ENCODE peak calls at places on chromosomes 16 and 17, in five cellular contexts. C, H, M, P and D are unnamed samples.

GRCh38 chr17:80265205-80266068 is 4.8 kb downstream of the RNF213 start:
- DNase-seq in C (no peak), H (peak; percentile 90), M (no peak), P (no peak), D (peak; percentile 70)

GRCh38 chr17:17001874-17002520 is 30.1 kb upstream of the TNFRSF13B start:
- DNase-seq in C (peak; percentile 85), H (peak; percentile 85), M (peak; percentile 88), P (peak; percentile 79), D (peak; percentile 89)

GRCh38 chr17:1058423-1059130 is 61.6 kb downstream of the TIMM22 start:
- DNase-seq in C (no peak), H (peak; percentile 73), M (peak; percentile 28), P (peak; percentile 41), D (peak; percentile 42)

GRCh38 chr17:9969301-9969935 is 64.3 kb upstream of the RCVRN start:
- DNase-seq in C (no peak), H (no peak), M (no peak), P (no peak), D (no peak)

GRCh38 chr17:11935734-11936406 is 61.4 kb downstream of the ZNF18 start:
- DNase-seq in C (no peak), H (peak; percentile 47), M (peak; percentile 46), P (peak; percentile 85), D (no peak)

GRCh38 chr16:4533490-4533889 is 5.1 kb downstream of the CDIP1 start:
- DNase-seq in C (no peak), H (no peak), M (no peak), P (no peak), D (no peak)

GRCh38 chr16:27400751-27401620 is 988 bp upstream of the IL21R start:
- DNase-seq in C (no peak), H (no peak), M (peak; percentile 35), P (no peak), D (no peak)

GRCh38 chr17:44417553-44417952 is 28.1 kb upstream of the ITGA2B start:
- DNase-seq in C (no peak), H (peak; percentile 7), M (no peak), P (no peak), D (peak; percentile 55)

GRCh38 chr17:15274017-15274416 is 8.9 kb upstream of the PMP22 start:
- DNase-seq in C (no peak), H (no peak), M (no peak), P (no peak), D (no peak)

GRCh38 chr17:43517615-43518386 is 28.3 kb downstream of the ETV4 start:
- DNase-seq in C (peak; percentile 55), H (peak; percentile 14), M (no peak), P (no peak), D (peak; percentile 71)

GRCh38 chr17:17355426-17355825 is 52.3 kb downstream of the NT5M start:
- DNase-seq in C (peak; percentile 52), H (no peak), M (no peak), P (no peak), D (no peak)

GRCh38 chr17:65557349-65558310 is 3.8 kb downstream of the AXIN2 start:
- DNase-seq in C (no peak), H (peak; percentile 54), M (no peak), P (no peak), D (no peak)

GRCh38 chr17:32142857-32143524 is 689 bp downstream of the RHOT1 start:
- DNase-seq in C (peak; percentile 72), H (peak; percentile 40), M (no peak), P (peak; percentile 18), D (peak; percentile 31)

GRCh38 chr16:47592232-47592631 is 131.1 kb downstream of the PHKB start:
- DNase-seq in C (no peak), H (no peak), M (no peak), P (no peak), D (no peak)

GRCh38 chr17:74750327-74751069 is 2.1 kb downstream of the NHERF1 start:
- DNase-seq in C (no peak), H (peak; percentile 47), M (no peak), P (no peak), D (no peak)

DNA sequence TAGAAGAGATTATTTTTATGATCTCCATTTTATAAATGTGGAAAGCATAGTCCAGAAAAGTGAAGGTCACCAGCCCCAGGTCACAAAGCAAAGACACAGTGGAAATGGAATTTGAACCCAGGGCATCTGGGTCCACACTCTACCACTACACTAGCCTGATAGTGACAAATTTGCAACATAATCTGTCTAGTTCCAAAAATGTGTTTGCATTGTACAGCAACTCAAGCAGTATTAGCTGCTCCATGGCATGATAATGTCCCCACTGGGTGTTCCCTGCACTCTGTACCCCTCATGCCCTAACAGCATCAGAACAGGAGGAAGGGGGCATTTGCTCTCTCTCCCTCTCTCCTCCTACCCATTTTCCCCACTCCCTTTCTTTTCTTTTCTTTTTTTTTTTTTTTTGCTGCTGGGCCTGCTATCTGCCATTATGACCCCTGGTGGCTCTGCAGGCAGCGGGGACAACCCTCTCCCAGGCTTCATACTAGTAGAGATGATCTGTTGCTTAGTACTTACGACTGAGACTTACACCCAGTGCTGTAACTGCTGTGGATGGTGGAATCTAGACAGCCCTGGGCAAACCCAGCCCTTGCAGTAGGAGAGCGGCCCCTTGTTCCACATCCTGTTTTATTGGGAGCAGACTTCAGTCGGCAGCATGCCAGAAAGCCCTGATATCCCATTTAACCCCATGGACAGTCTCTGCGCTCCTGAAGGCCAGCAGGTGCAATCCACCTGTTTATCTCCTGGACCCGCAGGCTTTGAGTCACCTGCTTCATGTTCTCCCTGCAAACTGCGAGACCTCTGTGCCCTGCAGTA is 306.3 kb downstream of the SOX9 start:
- DNase-seq in C (no peak), H (no peak), M (no peak), P (no peak), D (no peak)
- TF ChIP-seq CTCF in C (no peak), H (no peak), M (no peak), P (no peak), D (no peak)

DNA sequence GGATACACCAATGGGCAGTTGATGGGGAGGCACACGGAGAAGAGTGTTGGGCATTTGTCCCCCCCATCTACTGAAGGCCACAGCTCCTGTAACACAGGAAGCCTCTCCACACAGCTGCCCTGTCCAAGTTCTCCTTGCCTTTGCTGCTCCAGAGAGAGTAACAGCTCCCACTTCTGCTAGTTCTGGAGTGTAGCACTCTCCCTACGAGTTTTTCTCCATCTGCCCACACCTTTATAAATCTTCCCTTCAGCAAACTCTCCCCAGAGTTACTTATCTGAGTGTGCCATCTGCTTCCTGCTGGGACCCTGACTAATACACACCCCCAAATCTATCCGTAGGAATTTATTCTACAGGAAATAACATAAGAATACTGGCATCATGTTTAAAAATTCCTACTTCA is 42.6 kb upstream of the ERN1 start:
- DNase-seq in C (no peak), H (no peak), M (no peak), P (no peak), D (no peak)
- TF ChIP-seq CTCF in C (no peak), H (no peak), M (no peak), P (no peak), D (no peak)

DNA sequence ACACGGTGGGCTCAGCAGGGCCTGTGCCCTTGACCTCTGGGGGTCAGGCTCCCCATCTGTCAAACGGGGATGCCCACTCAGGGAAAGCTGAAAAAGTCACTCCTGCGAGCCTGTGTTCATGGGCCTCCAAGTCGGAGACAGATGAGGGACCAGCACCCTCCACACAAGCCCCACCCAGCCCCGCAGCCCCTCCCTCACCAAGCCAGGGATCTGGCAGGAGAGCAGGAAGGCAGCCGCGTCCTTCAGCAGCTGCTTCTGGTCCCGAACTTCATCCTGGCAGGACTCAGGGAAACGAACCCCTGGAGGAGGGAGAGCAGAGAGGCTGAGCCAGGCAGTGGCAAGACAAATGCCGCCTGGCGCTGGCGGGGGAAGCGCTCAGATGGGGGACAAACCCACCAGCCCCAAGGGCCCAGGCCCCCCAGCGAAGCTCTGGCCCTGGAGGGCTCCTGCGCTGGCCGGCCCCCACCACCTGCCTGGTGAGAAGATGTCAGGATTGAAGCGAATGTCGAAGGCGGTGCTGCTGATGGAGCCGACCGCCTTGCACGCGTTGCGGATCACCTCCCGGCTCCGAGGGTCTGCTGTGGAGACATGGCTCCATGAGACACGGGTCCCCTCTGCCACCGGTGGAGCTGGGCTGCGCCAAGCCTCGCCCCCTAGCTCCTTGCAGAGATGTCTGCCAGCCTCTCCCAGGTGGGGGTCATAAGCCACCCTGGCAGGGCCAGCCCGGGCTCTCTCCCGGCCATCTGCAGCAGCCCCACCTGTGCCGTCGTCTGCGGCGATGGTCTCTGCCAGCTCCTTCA is 15.4 kb downstream of the CLUH start:
- DNase-seq in C (peak; percentile 59), H (no peak), M (no peak), P (no peak), D (no peak)
- TF ChIP-seq CTCF in C (no peak), H (no peak), M (no peak), P (no peak), D (no peak)

DNA sequence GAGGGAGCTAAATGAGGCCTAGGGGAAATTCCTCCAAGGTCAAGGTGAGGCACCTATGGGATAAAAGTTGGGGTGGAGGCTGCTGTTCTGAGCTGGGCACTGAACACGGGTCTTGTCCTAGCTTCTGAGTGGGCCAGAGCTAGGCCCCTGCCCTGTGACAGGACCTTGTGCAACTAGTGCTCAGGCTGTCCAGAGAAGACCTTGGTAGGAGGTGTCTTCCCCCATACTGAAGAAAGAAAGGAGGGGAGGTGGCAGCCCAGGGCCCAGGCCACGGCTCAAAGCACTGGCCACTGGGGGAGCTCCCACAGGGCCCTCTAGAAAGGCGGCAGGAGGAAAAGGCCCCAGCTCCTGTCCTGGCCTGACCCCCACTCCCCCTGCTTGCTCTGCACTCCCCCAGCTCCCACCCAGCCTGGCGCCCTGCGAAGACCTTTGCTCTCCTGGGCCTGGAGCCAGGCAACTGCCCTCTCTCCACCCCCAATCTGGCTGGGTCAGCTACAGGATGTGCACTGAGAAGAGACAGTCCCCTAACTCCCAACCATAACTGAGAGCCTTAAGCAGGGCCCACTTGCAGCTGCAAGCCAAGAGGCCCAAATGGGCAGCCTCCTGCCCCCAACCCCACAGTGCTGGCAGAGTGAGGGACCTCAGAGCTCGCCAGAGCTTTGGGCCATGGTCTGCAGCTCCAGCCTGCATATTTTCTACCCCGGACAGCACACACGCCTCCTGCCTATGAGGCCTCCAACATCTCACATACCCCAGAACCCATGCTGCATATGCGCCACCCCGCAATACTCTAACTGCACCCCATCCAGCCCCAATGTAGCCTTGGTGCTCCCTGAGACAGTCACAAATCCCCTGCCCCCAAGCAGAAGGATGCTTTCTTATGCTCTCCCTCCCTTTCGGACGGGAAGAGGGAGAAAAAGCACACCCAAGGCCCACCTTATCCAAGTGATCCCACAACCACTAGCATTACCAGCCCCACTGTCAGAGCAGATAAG is 15.3 kb downstream of the HSD11B2 start:
- DNase-seq in C (no peak), H (no peak), M (no peak), P (no peak), D (no peak)
- TF ChIP-seq CTCF in C (no peak), H (no peak), M (no peak), P (no peak), D (no peak)